ENCODE peak calls at places on chromosomes 11 and 22, in six cellular contexts. D is NCI-H1092 treated with DMSO at 0.1 percent for 48 hours; V is stimulated activated CD4-positive, alpha-beta T cell treated with anti-CD3 and anti-CD28 coated beads, Interleukin-4, amount 100 ng/mL, for 1 hour; K is amygdala; G is activated gamma-delta T cell treated with anti-CD3 and anti-CD28 coated beads, Interleukin-2, amount 50 U/mL, for 16 hours; B is CD8-positive, alpha-beta T cell. F is an unnamed sample.

GRCh38 chr22:47818496-47818895 is 1056.0 kb downstream of the TBC1D22A start:
- DNase-seq in K (no peak), D (no peak), V (no peak), G (no peak), B (no peak), F (no peak)

GRCh38 chr11:12640926-12641849 is 33.0 kb upstream of the TEAD1 start:
- DNase-seq in D (no peak), B (no peak), V (no peak), G (no peak), K (no peak), F (no peak)

GRCh38 chr11:70290341-70291065 is 20.0 kb downstream of the PPFIA1 start:
- DNase-seq in D (no peak), V (no peak), G (no peak), K (no peak), B (no peak), F (no peak)

GRCh38 chr22:32203181-32204105 is 1.4 kb downstream of the RFPL2 start:
- DNase-seq in D (no peak), K (no peak), G (no peak), B (no peak), V (no peak), F (peak)

GRCh38 chr11:119745776-119746535 is 17.0 kb upstream of the NECTIN1 start:
- DNase-seq in V (no peak), D (no peak), B (no peak), G (no peak), K (no peak), F (no peak)

GRCh38 chr22:49999063-49999900 is 13.3 kb downstream of the IL17REL start:
- DNase-seq in K (no peak), G (no peak), D (no peak), V (peak), B (no peak), F (no peak)

GRCh38 chr22:38132136-38132535 is 21.7 kb upstream of the BAIAP2L2 start:
- DNase-seq in K (no peak), V (no peak), G (no peak), B (no peak), D (no peak), F (no peak)

GRCh38 chr11:118872403-118872821 is 11.3 kb upstream of the CXCR5 start:
- DNase-seq in K (no peak), B (no peak), D (no peak), V (peak), G (no peak), F (no peak)

GRCh38 chr22:46795140-46795539 is 32.7 kb downstream of the TBC1D22A start:
- DNase-seq in B (no peak), D (no peak), V (no peak), K (no peak), G (no peak), F (no peak)

GRCh38 chr22:49913446-49913845 is 4.8 kb downstream of the ALG12 start:
- DNase-seq in V (no peak), D (no peak), K (no peak), G (no peak), B (no peak), F (no peak)

GRCh38 chr11:66800720-66801428 is 42.4 kb upstream of the RCE1 start:
- DNase-seq in K (no peak), G (no peak), B (no peak), D (no peak), V (no peak), F (no peak)

GRCh38 chr11:25327656-25328055 is 830.8 kb downstream of the LUZP2 start:
- DNase-seq in K (no peak), D (no peak), V (no peak), B (no peak), G (no peak), F (no peak)

GRCh38 chr11:25423436-25424184 is 908.3 kb upstream of the ANO3 start:
- DNase-seq in K (no peak), D (no peak), V (no peak), G (no peak), B (no peak), F (no peak)

GRCh38 chr11:102046841-102047240 is 396 bp upstream of the CFAP300 start:
- DNase-seq in K (no peak), G (no peak), D (no peak), V (no peak), B (no peak), F (no peak)

GRCh38 chr22:40654522-40655167 is 18.1 kb upstream of the MRTFA start:
- DNase-seq in K (peak), G (no peak), V (no peak), D (peak), B (no peak), F (peak)

GRCh38 chr11:79308429-79308828 is 132.4 kb downstream of the TENM4 start:
- DNase-seq in K (no peak), B (no peak), G (no peak), V (no peak), D (no peak), F (no peak)

GRCh38 chr11:46364791-46365190 is 16.7 kb upstream of the MDK start:
- DNase-seq in K (no peak), D (no peak), B (no peak), G (no peak), V (no peak), F (no peak)

GRCh38 chr22:26743149-26743548 is 85.8 kb downstream of the MIAT start:
- DNase-seq in V (no peak), G (no peak), B (no peak), K (no peak), D (no peak), F (no peak)

GRCh38 chr22:44347098-44347497 is 34.3 kb upstream of the SHISAL1 start:
- DNase-seq in D (no peak), K (no peak), B (no peak), V (no peak), G (no peak), F (no peak)

GRCh38 chr11:114340311-114341131 is 44.3 kb downstream of the NNMT start:
- DNase-seq in K (peak), B (no peak), G (no peak), V (no peak), D (peak), F (peak)

GRCh38 chr11:123707606-123708205 is 33.8 kb downstream of the ZNF202 start:
- DNase-seq in G (peak), D (peak), B (peak), V (peak), K (no peak), F (peak)

GRCh38 chr11:43366597-43367121 is 7.9 kb downstream of the TTC17 start:
- DNase-seq in B (no peak), G (no peak), V (no peak), K (no peak), D (no peak), F (no peak)

GRCh38 chr11:80096736-80097135 is 655.9 kb upstream of the TENM4 start:
- DNase-seq in G (no peak), K (no peak), D (no peak), B (no peak), V (no peak), F (no peak)

GRCh38 chr11:122114976-122115375 is 1.0 kb downstream of the BLID start:
- DNase-seq in D (no peak), B (no peak), G (no peak), V (no peak), K (no peak), F (no peak)

GRCh38 chr22:44824271-44824670 is 71.9 kb downstream of the ARHGAP8 start:
- DNase-seq in G (no peak), D (no peak), V (no peak), B (no peak), K (no peak), F (peak)

GRCh38 chr11:62146476-62147200 is 22.8 kb downstream of the INCENP start:
- DNase-seq in D (no peak), V (no peak), G (no peak), B (no peak), K (no peak), F (no peak)

GRCh38 chr22:37088108-37088605 is 21.4 kb downstream of the TMPRSS6 start:
- DNase-seq in B (no peak), K (no peak), G (no peak), V (no peak), D (peak), F (no peak)

F was measured in posterior cingulate gyrus.